ENCODE peak calls at places on chromosome 9, in five cellular contexts. P is GM23338; X is CD8-positive, alpha-beta memory T cell; O is kidney epithelial cell; Q is brain microvascular endothelial cell. D is an unnamed sample.

GRCh38 chr9:38388283-38389223 is 3.9 kb upstream of the ALDH1B1 start:
- DNase-seq in P (no peak), X (no peak), O (no peak), Q (no peak), D (no peak)

GRCh38 chr9:95970356-95970755 is 94.9 kb downstream of the ERCC6L2 start:
- DNase-seq in P (no peak), X (no peak), O (no peak), Q (no peak), D (no peak)

GRCh38 chr9:27154923-27155322 is 45.9 kb downstream of the TEK start:
- DNase-seq in P (no peak), X (no peak), O (peak), Q (peak), D (peak)

GRCh38 chr9:127968046-127968445 is 12.7 kb downstream of the EEIG1 start:
- DNase-seq in P (no peak), X (no peak), O (peak), Q (no peak), D (no peak)

GRCh38 chr9:19229725-19230355 is 653 bp upstream of the DENND4C start:
- DNase-seq in P (peak), X (no peak), O (no peak), Q (peak), D (no peak)

GRCh38 chr9:94108584-94108983 is 24.3 kb downstream of the PTPDC1 start:
- DNase-seq in P (peak), X (no peak), O (no peak), Q (no peak), D (no peak)

GRCh38 chr9:90458485-90458884 is 184.1 kb downstream of the DIRAS2 start:
- DNase-seq in P (peak), X (no peak), O (no peak), Q (no peak), D (peak)

GRCh38 chr9:110995511-110996340 is 42.5 kb downstream of the LPAR1 start:
- DNase-seq in P (no peak), X (no peak), O (no peak), Q (no peak), D (no peak)

GRCh38 chr9:121376214-121376830 is 6.3 kb upstream of the STOM start:
- DNase-seq in P (no peak), X (peak), O (no peak), Q (no peak), D (no peak)

GRCh38 chr9:124255222-124255621 is 2.5 kb upstream of the NEK6 start:
- DNase-seq in P (no peak), X (no peak), O (no peak), Q (no peak), D (no peak)

GRCh38 chr9:98854206-98854756 is 46.8 kb downstream of the GALNT12 start:
- DNase-seq in P (no peak), X (no peak), O (no peak), Q (no peak), D (no peak)

GRCh38 chr9:34665381-34666250 is 3.2 kb upstream of the CCL27 start:
- DNase-seq in P (peak), X (peak), O (peak), Q (peak), D (no peak)

GRCh38 chr9:27162045-27162444 is 53.0 kb downstream of the TEK start:
- DNase-seq in P (no peak), X (no peak), O (no peak), Q (peak), D (no peak)

GRCh38 chr9:121675381-121675780 is 23.9 kb downstream of the DAB2IP start:
- DNase-seq in P (no peak), X (no peak), O (no peak), Q (no peak), D (no peak)

GRCh38 chr9:118882674-118883073 is 486.6 kb downstream of the BRINP1 start:
- DNase-seq in P (no peak), X (no peak), O (peak), Q (no peak), D (peak)

GRCh38 chr9:124559871-124560270 is 52.7 kb upstream of the NR5A1 start:
- DNase-seq in P (no peak), X (no peak), O (no peak), Q (peak), D (no peak)

GRCh38 chr9:85155380-85155779 is 485.9 kb downstream of the NTRK2 start:
- DNase-seq in P (no peak), X (no peak), O (peak), Q (no peak), D (peak)

GRCh38 chr9:35812025-35812602 is at the start of gene SPAG8:
- DNase-seq in P (peak), X (peak), O (peak), Q (peak), D (peak)

GRCh38 chr9:136840877-136841645 is 1.2 kb upstream of the AJM1 start:
- DNase-seq in P (peak), X (no peak), O (peak), Q (no peak), D (no peak)

GRCh38 chr9:136105398-136106135 is 10.5 kb upstream of the NACC2 start:
- DNase-seq in P (no peak), X (no peak), O (no peak), Q (no peak), D (no peak)

GRCh38 chr9:118330191-118330986 is 626.2 kb downstream of the TLR4 start:
- DNase-seq in P (peak), X (no peak), O (no peak), Q (no peak), D (no peak)

GRCh38 chr9:109996936-109997580 is 210.9 kb downstream of the C9orf152 start:
- DNase-seq in P (no peak), X (no peak), O (no peak), Q (peak), D (no peak)

GRCh38 chr9:99929652-99930051 is 23.2 kb downstream of the STX17 start:
- DNase-seq in P (no peak), X (no peak), O (no peak), Q (no peak), D (no peak)

GRCh38 chr9:122609810-122610209 is 4.7 kb upstream of the OR1Q1 start:
- DNase-seq in P (no peak), X (no peak), O (no peak), Q (no peak), D (no peak)

GRCh38 chr9:126487856-126488255 is 125.9 kb upstream of the LMX1B start:
- DNase-seq in P (no peak), X (no peak), O (no peak), Q (no peak), D (no peak)
- H3K4me3 ChIP-seq in P (no peak), X (no peak), O (no peak), Q (no peak), D (no peak)

DNA sequence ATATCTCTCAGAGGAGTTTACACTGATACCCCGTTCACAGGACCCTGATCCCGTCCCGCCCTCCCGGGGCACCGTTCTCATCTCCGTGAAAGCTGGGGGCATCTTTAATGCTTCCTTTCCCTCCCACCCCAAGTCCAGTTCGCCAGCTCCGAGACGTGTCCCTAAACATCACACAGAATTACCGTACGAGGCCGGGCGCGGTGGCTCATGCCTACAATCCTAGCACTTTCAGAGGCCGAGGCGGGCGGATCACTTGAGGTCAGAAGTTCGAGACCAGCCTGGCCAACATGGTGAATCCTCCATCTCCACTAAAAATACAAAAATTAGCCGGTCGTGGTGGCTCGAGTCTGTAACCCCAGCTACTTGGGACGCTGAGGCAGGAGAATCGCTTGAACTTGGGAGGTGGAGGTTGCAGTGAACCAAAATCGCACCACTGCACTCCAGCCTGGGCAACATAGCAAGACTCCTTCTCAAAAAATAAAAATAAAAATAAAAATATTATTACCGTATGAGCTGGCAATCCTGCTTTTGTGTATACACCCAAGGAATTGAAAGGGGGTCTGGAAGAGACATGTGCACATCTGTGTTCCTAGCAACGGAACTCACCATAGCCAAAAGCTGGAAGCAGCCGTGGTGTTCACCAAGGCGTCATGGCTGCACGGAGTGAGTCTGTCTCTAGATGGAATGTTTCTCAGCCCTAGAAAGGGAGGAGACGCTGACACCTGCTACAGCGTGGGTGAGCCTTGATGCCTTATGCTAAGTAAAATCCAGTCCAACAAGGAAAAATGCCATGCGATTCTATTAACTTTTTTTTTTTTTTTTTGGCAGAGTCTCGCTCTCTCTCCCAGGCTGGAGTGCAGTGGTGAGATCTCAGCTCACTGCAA is 1.2 kb upstream of the ABO start:
- DNase-seq in P (no peak), X (no peak), O (no peak), Q (no peak), D (no peak)
- H3K4me3 ChIP-seq in P (peak), X (no peak), O (no peak), Q (no peak), D (peak)

GRCh38 chr9:22031664-22032411 is 22.7 kb upstream of the CDKN2B start:
- DNase-seq in P (no peak), X (no peak), O (no peak), Q (no peak), D (no peak)

GRCh38 chr9:22028394-22028793 is 19.3 kb upstream of the CDKN2B start:
- DNase-seq in P (no peak), X (no peak), O (no peak), Q (no peak), D (no peak)

GRCh38 chr9:22029231-22029630 is 20.1 kb upstream of the CDKN2B start:
- DNase-seq in P (no peak), X (no peak), O (no peak), Q (no peak), D (no peak)

GRCh38 chr9:22033012-22033630 is 24.0 kb upstream of the CDKN2B start:
- DNase-seq in P (no peak), X (no peak), O (no peak), Q (no peak), D (no peak)

DNA sequence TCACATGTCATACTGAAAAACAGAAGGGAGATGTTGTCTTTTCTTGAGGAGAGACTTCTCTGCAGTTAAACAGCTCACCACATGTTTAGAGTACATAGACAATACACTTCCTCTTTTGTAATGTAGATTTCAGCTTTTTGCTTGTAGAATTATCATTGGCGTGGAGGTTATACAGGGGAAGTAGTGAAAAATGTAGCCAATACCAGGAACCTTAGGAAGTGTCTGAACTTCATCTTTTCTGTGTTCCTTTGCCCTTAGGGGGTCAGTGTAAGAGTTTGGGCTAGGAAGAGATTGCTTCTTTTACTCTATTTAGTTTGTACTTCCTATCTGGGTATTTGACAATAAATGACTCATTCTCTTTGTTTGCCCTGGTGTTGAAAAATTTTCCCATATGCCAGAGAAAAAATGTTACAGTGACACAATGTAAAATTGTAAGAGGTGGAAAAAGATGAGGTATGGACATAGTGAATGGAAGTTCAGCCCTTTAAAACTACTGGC is 21.0 kb upstream of the CDKN2B start:
- DNase-seq in P (no peak), X (no peak), O (no peak), Q (peak), D (no peak)
- H3K4me3 ChIP-seq in P (no peak), X (no peak), O (no peak), Q (no peak), D (no peak)

GRCh38 chr9:135088979-135089847 is 1.7 kb downstream of the OLFM1 start:
- DNase-seq in P (no peak), X (no peak), O (no peak), Q (no peak), D (no peak)

GRCh38 chr9:135086597-135087488 is 625 bp upstream of the OLFM1 start:
- DNase-seq in P (no peak), X (no peak), O (no peak), Q (no peak), D (no peak)

GRCh38 chr9:135088348-135088978 is 995 bp downstream of the OLFM1 start:
- DNase-seq in P (peak), X (no peak), O (no peak), Q (no peak), D (no peak)

GRCh38 chr9:135087489-135087791 is at the start of gene OLFM1:
- DNase-seq in P (peak), X (no peak), O (no peak), Q (peak), D (no peak)

GRCh38 chr9:135087899-135088347 is 455 bp downstream of the OLFM1 start:
- DNase-seq in P (peak), X (no peak), O (no peak), Q (no peak), D (no peak)
- H3K4me3 ChIP-seq in P (peak), X (no peak), O (no peak), Q (no peak), D (no peak)

GRCh38 chr9:129142536-129142935 is 31.3 kb downstream of the PTPA start:
- DNase-seq in P (no peak), X (no peak), O (no peak), Q (no peak), D (no peak)

GRCh38 chr9:129143031-129143441 is 31.8 kb downstream of the PTPA start:
- DNase-seq in P (peak), X (peak), O (no peak), Q (peak), D (no peak)

GRCh38 chr9:129145316-129145715 is 32.7 kb downstream of the IER5L start:
- DNase-seq in P (no peak), X (no peak), O (no peak), Q (no peak), D (no peak)

GRCh38 chr9:129142115-129142514 is 30.9 kb downstream of the PTPA start:
- DNase-seq in P (no peak), X (no peak), O (no peak), Q (no peak), D (no peak)

GRCh38 chr9:129143461-129143927 is 32.3 kb downstream of the PTPA start:
- DNase-seq in P (peak), X (no peak), O (no peak), Q (peak), D (no peak)
- H3K4me3 ChIP-seq in P (peak), X (no peak), O (peak), Q (no peak), D (peak)

DNA sequence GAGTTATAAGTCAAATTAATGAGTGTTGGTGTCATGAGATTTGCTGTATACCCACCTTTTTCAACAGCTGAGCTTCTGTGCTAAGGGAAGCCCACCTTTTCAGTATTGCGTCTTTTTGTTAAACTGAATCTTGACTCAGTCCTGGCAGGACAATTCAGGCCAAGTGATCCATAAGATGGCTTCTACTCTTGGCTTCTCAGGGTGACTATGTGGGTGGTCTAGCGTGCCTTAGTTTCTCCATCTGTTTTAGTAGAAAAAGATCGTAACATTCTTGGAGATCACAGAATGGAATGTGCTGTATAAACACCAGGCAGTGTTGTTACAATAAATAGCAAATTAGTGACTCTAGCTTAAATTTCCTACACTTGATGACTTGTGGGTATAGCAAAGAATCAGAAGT is 66.6 kb downstream of the PCSK5 start:
- DNase-seq in P (no peak), X (no peak), O (no peak), Q (no peak), D (no peak)
- H3K4me3 ChIP-seq in P (no peak), X (no peak), O (no peak), Q (no peak), D (no peak)

D was measured in epithelial cell of proximal tubule.